ENCODE peak calls at places on chromosomes 7 and 10, in six cellular contexts. H is mucosa of descending colon, A is suprapubic skin, Q is Peyer's patch, U is AG10803, O is left ventricle myocardium inferior. J is an unnamed sample.

GRCh38 chr10:96417432-96417831 is 58.6 kb upstream of the OPALIN start:
- DNase-seq in H (no peak), A (no peak), Q (no peak), U (peak), O (no peak), J (no peak)

GRCh38 chr7:155804897-155805825 is 7.1 kb downstream of the SHH start:
- DNase-seq in H (peak), A (no peak), Q (peak), U (peak), O (peak), J (peak)

GRCh38 chr10:21510218-21511070 is 15.0 kb downstream of the SKIDA1 start:
- DNase-seq in H (no peak), A (no peak), Q (no peak), U (no peak), O (no peak), J (no peak)

GRCh38 chr10:128178319-128178937 is 52.2 kb upstream of the MKI67 start:
- DNase-seq in H (peak), A (no peak), Q (no peak), U (peak), O (no peak), J (peak)

GRCh38 chr7:112036071-112036470 is 170.1 kb downstream of the DOCK4 start:
- DNase-seq in H (no peak), A (no peak), Q (no peak), U (no peak), O (no peak), J (peak)

GRCh38 chr10:124436191-124436638 is 13.6 kb downstream of the NKX1-2 start:
- DNase-seq in H (no peak), A (no peak), Q (no peak), U (no peak), O (no peak), J (no peak)

GRCh38 chr7:134720091-134720935 is 59.1 kb upstream of the CALD1 start:
- DNase-seq in H (no peak), A (no peak), Q (no peak), U (peak), O (no peak), J (peak)

GRCh38 chr7:8176370-8177081 is 85.4 kb downstream of the ICA1 start:
- DNase-seq in H (peak), A (no peak), Q (no peak), U (no peak), O (no peak), J (no peak)

GRCh38 chr10:112838784-112839481 is 111.1 kb upstream of the TCF7L2 start:
- DNase-seq in H (no peak), A (no peak), Q (no peak), U (no peak), O (no peak), J (no peak)

GRCh38 chr7:69708857-69709256 is 110.6 kb downstream of the AUTS2 start:
- DNase-seq in H (no peak), A (no peak), Q (no peak), U (peak), O (no peak), J (no peak)

GRCh38 chr10:123800299-123800698 is 91.3 kb downstream of the CPXM2 start:
- DNase-seq in H (no peak), A (no peak), Q (no peak), U (peak), O (no peak), J (no peak)

GRCh38 chr10:132540456-132540855 is 2.9 kb downstream of the INPP5A start:
- DNase-seq in H (peak), A (no peak), Q (peak), U (peak), O (peak), J (peak)

DNA sequence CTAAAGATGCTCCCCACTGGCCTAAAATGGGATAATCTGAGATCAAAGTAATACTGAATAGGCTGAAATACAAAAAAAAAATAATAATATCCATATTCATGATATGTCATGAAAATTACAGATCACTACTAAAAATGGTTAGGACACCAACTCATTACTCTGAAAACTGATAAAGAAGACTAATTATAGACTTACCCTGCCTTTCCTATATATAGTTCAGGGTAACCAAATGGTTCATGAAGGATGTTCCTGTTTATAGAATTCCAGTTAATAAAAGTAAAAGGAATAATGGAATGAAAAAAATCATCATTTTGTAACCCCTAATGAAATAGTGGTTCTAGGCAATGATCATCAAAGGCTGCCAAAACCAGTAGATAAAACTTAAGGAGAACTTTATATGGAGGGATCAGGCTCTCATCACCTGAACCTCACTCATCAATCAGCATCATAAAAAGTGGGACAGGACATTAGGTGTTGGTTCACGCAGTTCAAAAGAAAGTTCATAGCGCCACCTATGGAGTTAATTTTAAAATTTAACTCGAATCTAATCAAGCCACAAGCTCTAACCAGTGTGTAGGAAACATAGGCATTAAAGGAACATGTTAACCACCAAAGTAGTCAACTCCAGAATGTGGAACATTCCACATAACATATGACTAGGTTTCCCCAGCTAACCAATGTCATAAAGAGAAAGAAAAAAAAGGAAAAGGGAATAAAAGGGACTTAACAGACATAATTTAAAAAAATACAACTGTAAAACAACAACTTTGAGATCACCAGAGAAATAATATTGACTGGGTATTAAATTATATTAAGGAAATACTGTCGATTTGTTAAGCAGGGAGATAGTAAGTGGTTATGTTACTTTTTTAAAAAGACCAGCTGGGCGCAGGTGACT is 35.7 kb downstream of the P4HA1 start:
- DNase-seq in H (no peak), A (no peak), Q (no peak), U (peak), O (no peak), J (peak)
- TF ChIP-seq CTCF in H (no peak), A (no peak), Q (no peak), U (peak), O (peak), J (peak)

DNA sequence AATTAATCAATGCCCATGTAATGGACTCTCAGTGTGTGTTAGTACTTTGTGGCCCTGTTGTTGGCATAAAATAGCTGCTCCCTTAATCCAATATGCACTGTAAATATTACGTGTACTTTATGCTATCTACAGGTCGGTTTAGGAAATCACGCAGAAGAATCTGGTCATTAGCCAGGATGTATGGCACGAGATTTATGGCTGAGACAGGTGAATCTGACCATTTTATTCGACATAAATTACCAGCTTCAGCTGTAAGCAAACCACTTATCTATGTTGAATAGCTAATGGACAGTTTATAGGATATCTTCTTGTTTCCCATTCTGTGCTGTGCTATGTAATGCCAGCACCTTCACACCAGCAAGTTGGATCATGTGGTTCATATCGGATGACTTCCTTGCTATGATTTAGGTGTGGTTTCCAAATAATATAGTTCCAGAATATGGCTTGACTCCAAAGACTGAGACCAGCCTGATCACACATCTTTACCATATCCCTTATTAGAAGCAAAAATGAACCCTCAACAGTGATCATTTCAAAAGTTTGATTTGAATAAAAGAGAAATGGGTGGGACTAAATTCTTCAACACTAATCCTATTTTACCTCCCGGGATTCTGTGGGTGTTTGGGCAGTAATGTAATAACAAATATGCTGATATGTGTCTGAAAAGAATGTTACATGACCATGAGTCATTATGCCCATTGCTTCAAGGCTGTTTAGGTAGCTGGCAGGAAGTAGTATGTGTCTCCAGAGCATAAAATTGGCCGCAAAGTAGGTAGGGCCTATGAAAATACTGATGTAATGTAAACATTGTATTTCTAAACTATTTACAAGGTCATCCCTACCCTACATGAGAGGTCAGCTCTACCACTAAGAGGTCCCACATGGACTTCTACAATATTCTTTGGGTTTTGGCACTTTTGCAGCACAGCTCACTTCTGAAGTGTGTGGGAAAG is 301.6 kb downstream of the AHR start:
- DNase-seq in H (no peak), A (no peak), Q (no peak), U (peak), O (no peak), J (peak)
- H3K4me3 ChIP-seq in H (no peak), A (no peak), Q (no peak), U (no peak), O (no peak), J (no peak)

DNA sequence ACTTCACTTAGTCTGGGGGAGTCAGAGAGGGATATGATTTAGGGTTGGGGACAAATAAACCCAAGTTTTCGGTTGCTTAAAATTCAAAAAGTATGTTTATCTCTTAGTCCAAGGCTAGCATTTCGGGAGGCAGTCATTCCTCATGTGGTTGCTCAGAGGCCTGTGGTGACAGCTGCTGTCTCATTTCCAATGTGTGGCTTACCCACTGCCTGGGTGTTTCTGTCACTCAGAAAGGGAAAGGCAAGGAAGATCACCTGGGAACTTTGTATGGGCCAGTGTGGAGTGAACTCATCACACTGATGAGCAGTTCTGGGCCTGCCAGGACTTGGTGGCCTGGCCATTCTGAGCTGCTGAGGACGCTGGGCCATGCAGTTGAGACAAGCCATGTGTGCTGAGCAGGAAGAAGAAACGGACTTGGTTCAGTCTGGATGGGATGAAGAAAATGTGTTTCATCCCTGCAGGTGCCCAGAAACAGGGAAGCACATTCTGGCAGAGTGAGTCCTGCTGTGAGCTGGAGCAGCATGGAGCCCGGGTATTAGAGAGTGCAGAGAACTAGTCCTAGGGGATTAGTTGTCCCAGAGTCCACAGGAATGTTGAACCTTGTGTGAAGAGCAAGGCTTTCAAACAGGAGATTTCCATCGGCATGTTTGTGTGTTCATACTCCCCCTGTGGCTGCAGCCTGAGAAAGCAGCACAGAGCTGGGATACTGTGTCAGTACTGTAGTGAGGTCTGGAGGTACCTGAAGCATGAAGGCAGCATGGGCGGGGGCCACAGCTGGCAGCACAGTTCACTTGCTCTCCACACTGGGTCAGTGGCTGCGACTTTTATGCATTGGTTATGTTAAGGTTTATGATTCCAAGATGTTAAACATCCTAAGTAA is 211.1 kb upstream of the IGFBP3 start:
- DNase-seq in H (no peak), A (no peak), Q (no peak), U (peak), O (no peak), J (peak)
- TF ChIP-seq CTCF in H (no peak), A (no peak), Q (no peak), U (peak), O (no peak), J (peak)

DNA sequence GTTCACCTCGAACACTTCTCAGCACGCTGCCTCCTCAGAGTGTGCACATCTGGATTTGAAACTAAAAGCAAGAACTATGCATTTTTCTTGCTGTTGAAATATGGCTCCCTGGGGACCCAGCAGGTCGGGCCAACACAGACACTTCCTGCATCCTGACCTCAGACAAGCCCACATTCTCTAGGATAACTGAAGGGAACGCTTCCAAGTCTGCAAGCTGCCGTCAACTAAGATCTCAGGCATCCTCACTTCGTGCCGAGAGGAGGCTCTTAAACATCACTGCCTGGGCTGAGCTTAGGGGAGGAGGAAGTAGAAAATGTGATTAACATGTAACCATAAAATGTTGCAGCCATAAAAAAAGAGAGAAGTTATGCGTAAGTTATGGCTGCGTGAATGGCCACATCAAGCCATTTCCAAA is 65.5 kb downstream of the PYROXD2 start:
- DNase-seq in H (no peak), A (no peak), Q (no peak), U (peak), O (peak), J (peak)
- H3K4me3 ChIP-seq in H (no peak), A (no peak), Q (no peak), U (no peak), O (no peak), J (no peak)

GRCh38 chr10:22649390-22649841 is 65.0 kb downstream of the PIP4K2A start:
- DNase-seq in H (no peak), A (no peak), Q (no peak), U (no peak), O (no peak), J (no peak)

GRCh38 chr10:22647244-22647643 is 67.1 kb downstream of the PIP4K2A start:
- DNase-seq in H (no peak), A (no peak), Q (no peak), U (no peak), O (no peak), J (no peak)

GRCh38 chr10:22643696-22644621 is 70.4 kb downstream of the PIP4K2A start:
- DNase-seq in H (no peak), A (no peak), Q (no peak), U (no peak), O (no peak), J (no peak)

GRCh38 chr10:22648547-22648961 is 65.8 kb downstream of the PIP4K2A start:
- DNase-seq in H (no peak), A (no peak), Q (no peak), U (peak), O (no peak), J (peak)

DNA sequence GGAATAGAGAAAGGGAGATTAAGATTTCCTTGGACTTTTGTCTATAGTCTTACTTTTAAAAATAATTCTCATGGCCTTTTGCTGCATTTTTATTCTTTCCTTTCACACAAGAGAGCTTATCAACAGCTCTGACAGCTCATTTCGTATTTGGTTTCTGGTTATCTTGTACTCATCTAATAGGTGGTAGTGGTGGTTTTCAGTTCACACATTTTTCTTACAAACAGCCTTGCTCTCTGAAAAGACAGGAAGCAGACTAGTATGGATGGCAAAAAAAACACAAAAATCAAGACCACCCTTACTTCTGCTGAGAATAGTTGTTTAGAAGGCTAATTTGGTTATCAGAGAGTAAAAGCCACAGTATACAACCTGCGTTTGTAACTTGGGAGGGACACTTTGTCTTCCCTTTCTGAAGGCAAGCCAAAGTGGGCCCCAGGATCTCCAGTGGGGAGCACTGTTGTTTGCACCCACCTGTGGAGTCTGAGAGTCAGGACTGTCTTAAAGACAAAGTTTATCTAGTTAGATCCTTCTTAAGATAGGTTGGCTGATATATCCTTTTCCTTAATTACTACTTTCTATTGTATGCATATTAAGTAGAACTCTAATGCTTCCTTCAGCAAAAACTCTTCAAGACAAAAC is 68.0 kb downstream of the PIP4K2A start:
- DNase-seq in H (no peak), A (no peak), Q (no peak), U (no peak), O (no peak), J (no peak)
- TF ChIP-seq CTCF in H (no peak), A (no peak), Q (no peak), U (no peak), O (no peak), J (no peak)

DNA sequence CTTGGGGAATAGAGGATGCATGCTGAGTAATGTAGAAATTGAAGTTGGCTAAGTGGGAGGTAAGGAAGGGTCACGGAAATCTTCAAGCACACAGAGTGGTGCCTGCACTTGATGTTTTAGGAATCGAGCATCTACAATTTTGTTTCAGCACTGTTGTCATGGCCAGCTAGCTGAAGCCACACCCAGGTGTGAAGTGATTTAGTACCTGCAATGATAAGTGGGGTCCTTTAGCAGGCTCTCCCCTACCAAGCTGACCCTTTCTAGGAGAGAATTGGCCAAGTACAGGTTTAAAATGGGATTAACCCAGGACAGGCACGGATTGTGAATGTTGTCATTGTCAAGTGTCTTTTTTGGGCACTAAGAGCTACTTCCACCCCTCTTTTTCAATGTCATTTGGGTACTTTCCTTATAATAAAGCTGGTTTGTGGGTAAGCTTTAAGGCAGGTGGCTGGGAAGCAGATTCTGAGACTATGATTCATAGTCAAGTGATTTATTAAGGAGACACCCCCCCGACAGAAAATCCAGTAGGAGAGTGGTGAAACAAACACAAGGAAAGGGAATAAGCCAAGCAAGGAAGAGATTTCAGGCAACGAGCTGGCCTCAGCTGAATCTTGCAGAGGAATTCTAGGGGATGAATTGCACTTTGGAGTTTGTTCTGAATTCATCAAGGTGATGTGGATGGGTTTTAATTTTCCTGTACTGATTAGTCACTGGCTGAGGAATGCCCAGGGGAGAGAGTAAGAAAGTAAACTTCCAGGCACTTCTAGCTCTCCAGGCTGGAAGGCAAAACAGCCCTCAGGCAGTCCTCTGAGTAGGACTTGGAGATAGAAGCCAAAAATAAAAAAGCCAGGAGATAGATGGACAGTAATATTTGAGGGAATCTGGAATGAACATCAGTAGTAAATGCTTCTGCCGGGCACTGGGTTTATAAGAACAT is 1128.4 kb downstream of the SORCS3 start:
- DNase-seq in H (no peak), A (no peak), Q (no peak), U (no peak), O (no peak), J (no peak)
- H3K4me3 ChIP-seq in H (no peak), A (no peak), Q (no peak), U (no peak), O (no peak), J (no peak)

GRCh38 chr10:62826275-62826674 is 10.1 kb upstream of the EGR2 start:
- DNase-seq in H (no peak), A (no peak), Q (no peak), U (no peak), O (no peak), J (no peak)

GRCh38 chr10:62830577-62831122 is 14.5 kb upstream of the EGR2 start:
- DNase-seq in H (no peak), A (no peak), Q (no peak), U (peak), O (no peak), J (no peak)

GRCh38 chr10:62831346-62831745 is 15.2 kb upstream of the EGR2 start:
- DNase-seq in H (no peak), A (no peak), Q (no peak), U (peak), O (no peak), J (peak)

GRCh38 chr10:62829622-62830021 is 13.5 kb upstream of the EGR2 start:
- DNase-seq in H (no peak), A (no peak), Q (no peak), U (no peak), O (no peak), J (no peak)
- TF ChIP-seq CTCF in H (no peak), A (no peak), Q (no peak), U (no peak), O (no peak), J (no peak)